ENCODE peak calls at places on chromosomes 2 and 18, in four cellular contexts. K is PC-3, M is SK-N-SH, A is GM23338. V is an unnamed sample.

GRCh38 chr18:48441405-48441881 is 32.3 kb upstream of the ZBTB7C start:
- DNase-seq in M (peak; percentile 48), A (no peak), K (no peak), V (no peak)

GRCh38 chr18:49285627-49286026 is 174.8 kb downstream of the DYM start:
- DNase-seq in M (no peak), A (no peak), K (no peak), V (no peak)

GRCh38 chr2:45256173-45256866 is 247.1 kb upstream of the SIX2 start:
- DNase-seq in K (no peak), M (no peak), A (no peak), V (no peak)

GRCh38 chr2:35989523-35989922 is 366.1 kb upstream of the CRIM1 start:
- DNase-seq in A (peak; percentile 13), M (no peak), K (no peak), V (peak; percentile 86)

GRCh38 chr2:151388011-151388410 is 21.7 kb upstream of the RIF1 start:
- DNase-seq in A (no peak), M (no peak), K (no peak), V (no peak)

GRCh38 chr2:210955591-210955990 is 399.2 kb downstream of the CPS1 start:
- DNase-seq in M (no peak), A (no peak), K (peak; percentile 76), V (no peak)

GRCh38 chr2:159003555-159003954 is 35.1 kb downstream of the TANC1 start:
- DNase-seq in A (no peak), K (no peak), M (peak; percentile 50), V (no peak)

GRCh38 chr2:104687147-104687546 is 166.8 kb upstream of the POU3F3 start:
- DNase-seq in M (no peak), K (no peak), A (no peak), V (no peak)

GRCh38 chr2:106932644-106933043 is 46.7 kb upstream of the ST6GAL2 start:
- DNase-seq in K (peak; percentile 46), A (peak; percentile 20), M (no peak), V (no peak)

GRCh38 chr2:241770185-241770935 is 6.3 kb upstream of the GAL3ST2 start:
- DNase-seq in M (peak; percentile 54), A (no peak), K (no peak), V (peak; percentile 64)

GRCh38 chr2:1930956-1931914 is 186.9 kb upstream of the PXDN start:
- DNase-seq in M (no peak), K (no peak), A (no peak), V (no peak)

GRCh38 chr2:12605366-12605765 is 111.4 kb upstream of the TRIB2 start:
- DNase-seq in K (no peak), M (no peak), A (no peak), V (no peak)

GRCh38 chr2:9535177-9535576 is 20.5 kb downstream of the ADAM17 start:
- DNase-seq in M (no peak), K (no peak), A (no peak), V (no peak)

GRCh38 chr2:21022792-21023367 is 21.0 kb downstream of the APOB start:
- DNase-seq in M (no peak), A (no peak), K (no peak), V (no peak)

GRCh38 chr2:102932521-102932920 is 170.7 kb downstream of the TMEM182 start:
- DNase-seq in M (no peak), K (peak; percentile 55), A (no peak), V (peak; percentile 21)

GRCh38 chr18:41660654-41661053 is 294.4 kb upstream of the PIK3C3 start:
- DNase-seq in M (no peak), A (no peak), K (peak; percentile 3), V (no peak)

GRCh38 chr18:41731887-41732286 is 223.1 kb upstream of the PIK3C3 start:
- DNase-seq in K (peak; percentile 59), A (no peak), M (no peak), V (no peak)

GRCh38 chr2:120622159-120622869 is 113.4 kb upstream of the GLI2 start:
- DNase-seq in A (no peak), M (no peak), K (no peak), V (no peak)

GRCh38 chr2:205754924-205755321 is 72.6 kb downstream of the NRP2 start:
- DNase-seq in M (no peak), A (no peak), K (peak; percentile 71), V (peak; percentile 31)

GRCh38 chr2:105179469-105180372 is 61.8 kb upstream of the GPR45 start:
- DNase-seq in A (peak; percentile 68), K (peak; percentile 94), M (peak; percentile 28), V (peak; percentile 53)

GRCh38 chr2:240626531-240627300 is 1.4 kb downstream of the GPR35 start:
- DNase-seq in K (no peak), M (peak; percentile 56), A (no peak), V (no peak)

GRCh38 chr2:60756097-60757087 is at the start of gene PAPOLG:
- DNase-seq in K (peak; percentile 96), A (peak; percentile 100), M (peak; percentile 96), V (peak; percentile 99)

GRCh38 chr18:57353940-57354461 is 1.6 kb downstream of the ST8SIA3 start:
- DNase-seq in K (no peak), M (peak; percentile 77), A (peak; percentile 90), V (peak; percentile 94)

GRCh38 chr18:2083691-2084090 is 487.6 kb downstream of the METTL4 start:
- DNase-seq in K (peak; percentile 44), A (peak; percentile 59), M (no peak), V (peak; percentile 8)

GRCh38 chr2:239956818-239957261 is 68.3 kb downstream of the NDUFA10 start:
- DNase-seq in K (no peak), M (no peak), A (no peak), V (no peak)

GRCh38 chr2:149143734-149144133 is 105.2 kb downstream of the LYPD6B start:
- DNase-seq in M (no peak), K (no peak), A (no peak), V (no peak)

GRCh38 chr2:128750328-128751165 is 431.9 kb upstream of the HS6ST1 start:
- DNase-seq in M (no peak), K (no peak), A (no peak), V (no peak)

GRCh38 chr2:44753552-44754285 is 187.8 kb upstream of the SIX3 start:
- DNase-seq in M (peak; percentile 58), A (no peak), K (no peak), V (no peak)

GRCh38 chr2:83874066-83874465 is 585.0 kb downstream of the SUCLG1 start:
- DNase-seq in A (no peak), K (no peak), M (no peak), V (no peak)

GRCh38 chr18:77346446-77346845 is 96.8 kb downstream of the GALR1 start:
- DNase-seq in A (no peak), M (no peak), K (peak; percentile 26), V (no peak)

DNA sequence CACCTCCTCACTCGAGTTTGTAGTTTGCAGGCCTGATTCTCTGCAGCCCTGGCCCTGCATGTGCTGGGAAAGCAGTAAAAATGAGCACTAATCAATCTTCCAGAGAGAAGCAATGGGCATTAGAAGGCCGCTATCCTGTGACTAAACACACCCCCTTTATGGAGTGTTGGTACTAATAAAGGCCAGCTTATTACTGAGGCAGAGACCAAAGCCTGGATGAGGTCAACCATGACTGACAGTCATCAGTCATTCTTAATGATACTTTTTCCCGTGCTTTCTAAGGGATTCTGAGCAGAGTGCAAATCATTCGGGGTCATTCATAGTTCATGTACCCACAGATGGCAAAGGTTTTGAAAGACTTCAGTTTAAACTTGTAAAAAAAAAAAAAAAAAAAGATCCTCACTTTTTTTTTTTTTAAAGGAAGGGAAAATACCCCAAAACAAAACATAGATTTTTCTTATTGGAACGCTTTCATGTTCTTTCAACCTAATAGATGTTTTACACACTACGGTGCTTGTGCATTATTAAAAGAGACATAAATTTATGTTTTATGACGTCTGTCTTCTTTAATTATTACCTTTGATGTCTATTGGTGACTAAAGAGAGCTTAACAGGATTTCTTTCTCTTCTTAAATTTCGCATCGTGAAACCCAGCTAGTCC is 13.2 kb downstream of the TSHZ1 start:
- DNase-seq in K (no peak), M (no peak), A (no peak), V (no peak)
- H3K4me3 ChIP-seq in K (no peak overlapping the region), M (no peak overlapping the region), A (no peak overlapping the region), V (no peak overlapping the region)

DNA sequence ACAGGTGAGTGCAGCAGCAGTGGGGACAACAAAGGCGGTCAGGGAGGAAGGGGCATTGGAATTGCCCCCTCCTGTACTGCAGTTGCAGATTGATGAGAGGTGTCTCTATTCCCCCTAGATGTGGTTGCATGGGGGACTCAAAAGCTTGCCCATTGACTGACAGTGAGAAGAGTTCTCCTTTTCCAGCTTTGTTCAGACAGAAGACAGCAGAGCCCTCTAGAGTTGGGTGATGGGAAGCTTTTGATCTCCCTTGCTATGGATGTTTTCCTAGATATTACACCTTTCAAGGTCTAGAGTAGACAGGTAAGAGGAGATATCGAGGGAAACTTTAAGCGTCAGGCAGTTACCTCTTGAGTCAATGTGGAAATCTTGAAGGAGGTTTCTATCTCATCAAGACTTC is 2.9 kb downstream of the PROKR1 start:
- DNase-seq in M (no peak), K (peak; percentile 46), A (no peak), V (no peak)
- TF ChIP-seq CTCF in M (no peak), K (peak; percentile 61), A (peak; percentile 16), V (peak; percentile 13)

GRCh38 chr2:55115795-55116597 is 65.7 kb upstream of the RTN4 start:
- DNase-seq in M (no peak), K (peak; percentile 85), A (no peak), V (no peak)

GRCh38 chr2:55114597-55114996 is 64.3 kb upstream of the RTN4 start:
- DNase-seq in A (no peak), K (no peak), M (no peak), V (no peak)

GRCh38 chr2:55116966-55117365 is 66.7 kb upstream of the RTN4 start:
- DNase-seq in A (no peak), M (no peak), K (no peak), V (no peak)

GRCh38 chr2:55118643-55119065 is 68.4 kb upstream of the RTN4 start:
- DNase-seq in M (no peak), A (no peak), K (no peak), V (no peak)

DNA sequence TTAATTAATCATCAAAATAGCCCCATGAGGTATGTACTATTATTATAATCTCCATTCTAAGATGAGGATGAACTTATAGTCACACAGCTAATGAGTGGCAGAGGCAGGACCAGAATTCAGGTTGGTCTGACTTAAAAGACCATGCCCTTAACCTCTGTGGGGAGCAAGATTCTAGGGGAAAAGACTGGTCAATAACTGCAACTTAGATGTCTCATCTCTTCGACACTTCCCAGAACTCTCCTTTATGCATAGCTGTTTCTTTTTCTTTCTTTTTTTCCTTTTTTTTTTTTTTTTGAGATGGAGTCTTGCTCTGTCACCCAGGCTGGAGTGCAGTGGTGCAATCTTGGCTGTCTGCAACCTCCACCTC is 66.3 kb upstream of the RTN4 start:
- DNase-seq in A (no peak), K (no peak), M (no peak), V (no peak)
- H3F3A ChIP-seq in A (no peaks in the 10 kb centered on the region), K (no peaks in the 10 kb centered on the region), M (peaks cover 15% of the 10 kb centered on the region), V (peaks cover 6% of the 10 kb centered on the region)

DNA sequence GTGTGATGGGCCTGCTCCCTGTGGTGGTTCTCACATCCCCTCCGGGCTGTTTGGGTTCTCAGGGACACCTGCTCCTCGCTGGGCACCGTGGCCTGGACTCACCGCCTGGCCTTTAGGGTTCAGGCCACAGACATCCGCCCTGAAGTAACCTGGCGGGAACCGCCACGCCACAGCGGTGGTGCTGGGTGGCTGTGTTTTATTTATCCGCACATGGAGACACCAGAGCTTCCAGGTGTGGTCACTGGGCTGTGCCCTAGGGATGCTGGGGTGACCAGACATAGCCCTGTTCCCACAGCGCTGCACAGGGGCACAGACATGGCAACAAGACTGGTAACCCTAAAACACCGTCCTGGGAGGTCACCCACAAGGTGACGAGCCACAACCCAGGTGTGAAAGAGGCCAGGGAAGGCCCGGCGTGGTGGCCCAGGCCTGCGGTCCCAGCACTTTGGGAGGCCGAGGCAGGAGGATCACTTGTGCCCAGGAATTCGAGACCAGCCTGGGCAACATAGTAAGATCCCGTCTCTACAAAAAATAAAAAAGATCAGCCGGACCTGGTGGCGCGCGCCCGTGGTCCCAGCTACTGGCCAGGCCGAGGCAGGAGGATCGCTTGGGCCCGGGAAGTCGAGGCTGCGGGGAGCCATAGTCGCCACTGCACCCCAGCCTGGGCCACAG is 649 bp upstream of the HSBP1L1 start:
- DNase-seq in A (no peak), K (no peak), M (no peak), V (no peak)
- H3K4me3 ChIP-seq in A (peak overlapping the region; percentile 56), K (peak overlapping the region; percentile 87), M (peak overlapping the region; percentile 56), V (peak overlapping the region; percentile 60)

V was measured in neural progenitor cell.